ENCODE peak calls at places on chromosomes 4 and X, in six cellular contexts. Y is kidney epithelial cell; Z is tibial nerve; N is neural progenitor cell; J is CD8-positive, alpha-beta T cell; W is progenitor cell of endocrine pancreas. M is an unnamed sample.
A peak's percentile ranks its signal among the peaks of the same experiment; 100 is the strongest.

GRCh38 chr4:98568896-98569663 is 89.3 kb downstream of the TSPAN5 start:
- DNase-seq in J (no peak), Z (no peak), Y (no peak), W (no peak), N (no peak), M (no peak)

GRCh38 chrX:38732866-38733265 is 68.4 kb upstream of the MID1IP1 start:
- DNase-seq in N (no peak), Y (peak; percentile 35), J (no peak), Z (no peak), W (no peak), M (no peak)

GRCh38 chrX:115906276-115906675 is 264.3 kb upstream of the AGTR2 start:
- DNase-seq in N (no peak), J (no peak), W (no peak), Z (no peak), Y (no peak), M (no peak)

GRCh38 chr4:1608821-1609500 is 75.2 kb downstream of the FAM53A start:
- DNase-seq in N (no peak), J (no peak), W (no peak), Z (no peak), Y (no peak), M (peak; percentile 69)

GRCh38 chr4:98938386-98938785 is 9.5 kb upstream of the EIF4E start:
- DNase-seq in Y (no peak), J (no peak), N (no peak), Z (no peak), W (no peak), M (no peak)

GRCh38 chr4:4819213-4819606 is 40.3 kb upstream of the MSX1 start:
- DNase-seq in N (no peak), W (no peak), Z (no peak), J (no peak), Y (no peak), M (no peak)

GRCh38 chr4:3524920-3525319 is 7.3 kb downstream of the LRPAP1 start:
- DNase-seq in J (no peak), Y (no peak), Z (no peak), W (no peak), N (no peak), M (no peak)

GRCh38 chr4:180635276-180635675 is 1607.9 kb upstream of the TENM3 start:
- DNase-seq in J (no peak), Z (no peak), Y (peak; percentile 54), W (no peak), N (peak; percentile 31), M (no peak)

GRCh38 chr4:8906668-8906970 is 35.0 kb upstream of the HMX1 start:
- DNase-seq in W (no peak), Z (no peak), J (no peak), N (no peak), Y (no peak), M (no peak)

GRCh38 chr4:31617667-31618066 is 897.5 kb downstream of the PCDH7 start:
- DNase-seq in Y (no peak), N (no peak), W (no peak), J (no peak), Z (no peak), M (no peak)

GRCh38 chr4:42397256-42397634 is at the start of gene SHISA3:
- DNase-seq in W (no peak), J (no peak), N (peak; percentile 69), Y (no peak), Z (no peak), M (peak; percentile 49)

GRCh38 chr4:37157403-37158167 is 87.0 kb upstream of the NWD2 start:
- DNase-seq in Y (no peak), Z (no peak), N (no peak), W (no peak), J (no peak), M (no peak)

GRCh38 chr4:139808381-139809206 is 143.0 kb downstream of the MGST2 start:
- DNase-seq in N (peak; percentile 84), J (no peak), W (no peak), Y (no peak), Z (no peak), M (no peak)

GRCh38 chrX:68807818-68808217 is 21.0 kb upstream of the EFNB1 start:
- DNase-seq in Z (no peak), W (no peak), N (peak; percentile 42), J (no peak), Y (no peak), M (no peak)

GRCh38 chrX:27354021-27354420 is 109.1 kb downstream of the PPP4R3C start:
- DNase-seq in Y (no peak), J (no peak), W (no peak), N (no peak), Z (no peak), M (no peak)

GRCh38 chr4:46844325-46844917 is 64.6 kb downstream of the COX7B2 start:
- DNase-seq in J (no peak), W (peak; percentile 28), N (peak; percentile 73), Z (no peak), Y (peak; percentile 5), M (peak; percentile 46)

GRCh38 chr4:155629183-155629825 is 37.3 kb upstream of the GUCY1A1 start:
- DNase-seq in J (no peak), N (no peak), W (no peak), Z (no peak), Y (peak; percentile 70), M (no peak)

GRCh38 chr4:77177196-77177595 is 20.2 kb downstream of the CCNG2 start:
- DNase-seq in J (no peak), N (peak; percentile 97), Z (no peak), Y (no peak), W (no peak), M (no peak)

GRCh38 chr4:39337841-39338240 is 28.3 kb downstream of the RFC1 start:
- DNase-seq in W (no peak), J (no peak), N (no peak), Z (no peak), Y (no peak), M (no peak)

DNA sequence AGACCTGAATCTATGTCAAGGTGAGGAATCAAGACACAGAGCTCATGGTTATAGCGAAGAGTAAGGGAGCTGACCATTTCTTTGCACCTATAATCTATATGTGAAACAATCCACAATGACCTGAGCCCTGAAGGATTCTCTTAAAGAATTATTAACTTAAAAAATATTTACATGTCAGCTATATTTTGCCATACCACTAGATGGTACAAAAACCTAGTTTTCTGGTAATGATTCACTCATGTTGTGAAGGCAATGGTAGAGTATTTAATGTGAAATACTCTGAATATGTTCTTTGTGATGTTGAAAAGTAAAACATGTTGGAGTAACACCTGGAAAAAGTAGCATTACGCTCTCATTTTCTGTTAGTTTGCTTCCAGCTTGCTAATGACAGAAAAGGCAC is 40.0 kb downstream of the VGLL1 start:
- DNase-seq in Y (no peak), J (no peak), N (no peak), W (no peak), Z (no peak), M (no peak)
- TF ChIP-seq CTCF in Y (no peak), J (no peak), N (no peak), W (no peak), Z (no peak), M (no peak)

DNA sequence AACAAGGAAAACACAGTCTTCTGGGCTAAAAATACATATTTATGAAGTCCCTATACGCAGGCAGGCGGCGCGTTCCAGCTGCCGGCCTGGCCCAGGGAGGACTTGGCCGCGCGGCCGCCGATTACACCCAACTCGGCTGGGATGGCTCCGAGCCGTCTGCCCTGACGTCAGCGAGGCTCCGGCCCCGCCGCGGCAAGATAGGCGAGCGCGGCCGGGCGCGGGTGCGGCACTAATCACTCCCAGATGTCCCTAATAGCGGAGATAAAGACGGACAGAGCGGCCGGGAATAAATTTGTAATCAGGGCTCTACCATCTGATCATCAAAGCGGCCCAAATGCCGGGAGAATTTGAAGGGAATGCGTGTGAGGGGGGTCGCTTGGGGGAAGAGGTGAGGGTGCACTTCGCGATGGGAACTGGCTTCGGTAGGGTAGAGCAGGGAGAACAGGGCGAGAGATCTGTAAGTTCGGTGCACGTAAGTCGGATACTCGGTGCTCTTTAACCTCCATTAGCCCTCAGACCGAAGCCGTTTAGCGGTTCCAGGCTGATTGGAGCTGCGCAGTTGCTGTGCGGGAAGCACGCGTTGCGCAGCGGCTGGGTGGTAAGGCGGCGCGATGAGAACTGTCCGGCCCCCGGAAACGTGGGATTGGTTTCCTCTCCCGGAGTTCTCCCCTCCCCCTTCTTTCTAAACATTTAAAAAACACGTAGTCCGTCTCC is 7.7 kb downstream of the HAND2 start:
- DNase-seq in Y (no peak), J (no peak), N (peak; percentile 89), Z (peak; percentile 76), W (no peak), M (peak; percentile 83)
- TF ChIP-seq CTCF in Y (no peak), J (no peak), N (no peak), Z (peak; percentile 48), W (no peak), M (no peak)

GRCh38 chrX:88425739-88426138 is 321.3 kb upstream of the CPXCR1 start:
- DNase-seq in J (no peak), N (no peak), W (no peak), Z (no peak), Y (no peak), M (no peak)
- TF ChIP-seq CTCF in J (no peak), N (peak; percentile 51), W (peak; percentile 46), Z (no peak), Y (no peak), M (no peak)

GRCh38 chr4:107737470-107737869 is 17.4 kb upstream of the PAPSS1 start:
- DNase-seq in Y (no peak), W (no peak), J (no peak), N (no peak), Z (no peak), M (no peak)

GRCh38 chr4:107733431-107733925 is 13.4 kb upstream of the PAPSS1 start:
- DNase-seq in W (no peak), J (no peak), Z (no peak), Y (no peak), N (no peak), M (no peak)

GRCh38 chr4:107736924-107737448 is 17.0 kb upstream of the PAPSS1 start:
- DNase-seq in W (peak; percentile 55), J (no peak), Z (no peak), Y (no peak), N (peak; percentile 81), M (peak; percentile 67)

GRCh38 chr4:107736037-107736436 is 16.0 kb upstream of the PAPSS1 start:
- DNase-seq in N (no peak), J (no peak), Z (no peak), Y (no peak), W (no peak), M (no peak)

GRCh38 chr4:107734120-107734519 is 14.1 kb upstream of the PAPSS1 start:
- DNase-seq in J (no peak), W (no peak), Y (no peak), Z (no peak), N (peak; percentile 74), M (no peak)
- TF ChIP-seq CTCF in J (no peak), W (peak; percentile 47), Y (peak; percentile 37), Z (no peak), N (peak; percentile 43), M (no peak)

DNA sequence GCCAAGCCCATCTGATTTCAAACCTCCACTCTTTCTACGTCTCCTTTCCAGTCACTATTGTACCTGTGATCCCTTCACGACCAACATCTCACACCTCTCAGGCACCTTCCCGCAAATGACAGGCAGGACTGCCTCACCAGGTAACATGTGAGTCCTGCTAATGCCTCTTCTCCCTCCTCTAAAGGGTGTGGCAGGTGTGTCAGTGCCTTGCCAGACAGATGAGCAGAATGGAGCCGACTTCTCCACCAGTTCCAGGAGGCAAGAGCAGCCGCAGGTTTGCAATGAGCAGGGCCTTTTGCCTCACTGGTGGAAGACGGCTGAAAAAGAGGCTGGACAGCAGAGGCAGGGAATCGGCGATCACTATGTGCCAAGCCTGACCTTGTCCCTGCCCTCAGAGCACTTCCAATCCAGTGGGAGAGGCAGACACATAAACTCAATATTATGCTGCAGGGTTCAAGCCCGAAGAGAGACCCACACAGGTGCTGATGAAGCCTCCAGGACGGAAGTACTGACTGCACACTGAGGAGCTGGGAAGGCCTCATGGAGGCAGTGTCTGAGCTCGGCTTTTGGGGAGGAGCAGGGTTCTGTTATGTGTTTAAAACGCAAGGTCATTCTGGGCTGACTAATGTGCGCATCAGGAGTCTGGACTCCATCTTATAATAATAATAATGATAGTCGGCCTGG is 57.9 kb downstream of the C4orf50 start:
- DNase-seq in W (no peak), J (no peak), Z (no peak), N (no peak), Y (no peak), M (no peak)
- TF ChIP-seq CTCF in W (no peak), J (no peak), Z (no peak), N (no peak), Y (no peak), M (no peak)

M was measured in glutamatergic neuron.